ENCODE peak calls at places on chromosomes 16 and 17, in five cellular contexts. E is HuH-7, Q is Daoy, U is AG09309, T is upper lobe of right lung. O is an unnamed sample.
A peak's percentile ranks its signal among the peaks of the same experiment; 100 is the strongest.

GRCh38 chr16:3879258-3879886 is 1.1 kb downstream of the CREBBP start:
- DNase-seq in E (peak; percentile 39), Q (peak; percentile 11), U (no peak), T (peak; percentile 77), O (no peak)

GRCh38 chr16:4968879-4969278 is 10.7 kb downstream of the SEC14L5 start:
- DNase-seq in E (no peak), Q (no peak), U (no peak), T (no peak), O (no peak)

GRCh38 chr16:10693889-10694288 is 841 bp downstream of the TEKT5 start:
- DNase-seq in E (no peak), Q (no peak), U (no peak), T (no peak), O (no peak)

GRCh38 chr17:9144502-9145233 is 123.4 kb downstream of the NTN1 start:
- DNase-seq in E (no peak), Q (no peak), U (no peak), T (no peak), O (no peak)

GRCh38 chr16:76226011-76226410 is 51.2 kb upstream of the CNTNAP4 start:
- DNase-seq in E (no peak), Q (peak; percentile 38), U (no peak), T (no peak), O (no peak)

GRCh38 chr17:81044764-81045589 is 10.0 kb downstream of the BAIAP2 start:
- DNase-seq in E (no peak), Q (peak; percentile 79), U (no peak), T (peak; percentile 87), O (peak; percentile 45)

GRCh38 chr17:82647593-82648164 is 565 bp downstream of the WDR45B start:
- DNase-seq in E (peak; percentile 54), Q (peak; percentile 41), U (no peak), T (peak; percentile 80), O (no peak)

GRCh38 chr17:75531724-75532090 is 6.2 kb downstream of the LLGL2 start:
- DNase-seq in E (no peak), Q (no peak), U (no peak), T (peak; percentile 78), O (no peak)

GRCh38 chr17:81386646-81387234 is 8.5 kb upstream of the BAHCC1 start:
- DNase-seq in E (no peak), Q (no peak), U (no peak), T (peak; percentile 85), O (no peak)

GRCh38 chr17:72152392-72152727 is 31.5 kb downstream of the SOX9 start:
- DNase-seq in E (no peak), Q (no peak), U (no peak), T (no peak), O (no peak)

GRCh38 chr16:8935989-8936388 is 27.7 kb downstream of the USP7 start:
- DNase-seq in E (no peak), Q (no peak), U (no peak), T (no peak), O (no peak)

GRCh38 chr17:31321481-31321880 is at the start of gene EVI2A:
- DNase-seq in E (no peak), Q (peak; percentile 84), U (peak; percentile 57), T (no peak), O (no peak)

GRCh38 chr17:16465861-16466338 is 26.1 kb downstream of the LRRC75A start:
- DNase-seq in E (peak; percentile 46), Q (no peak), U (no peak), T (no peak), O (no peak)

GRCh38 chr16:66904846-66905632 is 13.6 kb downstream of the CDH16 start:
- DNase-seq in E (no peak), Q (no peak), U (no peak), T (no peak), O (no peak)

GRCh38 chr16:12958366-12958765 is 57.0 kb downstream of the SHISA9 start:
- DNase-seq in E (no peak), Q (no peak), U (no peak), T (no peak), O (no peak)

GRCh38 chr17:9900019-9900594 is 5.0 kb downstream of the RCVRN start:
- DNase-seq in E (no peak), Q (no peak), U (no peak), T (no peak), O (no peak)

GRCh38 chr17:75832652-75833400 is 11.4 kb downstream of the UNC13D start:
- DNase-seq in E (no peak), Q (no peak), U (no peak), T (no peak), O (no peak)

GRCh38 chr16:84766978-84767773 is 52.6 kb upstream of the CRISPLD2 start:
- DNase-seq in E (no peak), Q (no peak), U (no peak), T (no peak), O (no peak)

GRCh38 chr17:8696951-8697745 is 47.5 kb downstream of the CCDC42 start:
- DNase-seq in E (no peak), Q (no peak), U (no peak), T (no peak), O (no peak)

GRCh38 chr16:74865922-74866598 is 91.4 kb upstream of the FA2H start:
- DNase-seq in E (no peak), Q (no peak), U (peak; percentile 11), T (no peak), O (no peak)

GRCh38 chr17:17056167-17056562 is 13.9 kb downstream of the MPRIP start:
- DNase-seq in E (no peak), Q (no peak), U (no peak), T (peak; percentile 66), O (no peak)

GRCh38 chr17:3005696-3006095 is 57.7 kb downstream of the OR1D5 start:
- DNase-seq in E (no peak), Q (no peak), U (no peak), T (no peak), O (no peak)

GRCh38 chr17:54745239-54745638 is 155.4 kb upstream of the TOM1L1 start:
- DNase-seq in E (no peak), Q (no peak), U (no peak), T (no peak), O (no peak)

GRCh38 chr17:42979511-42980273 is at the start of gene PTGES3L:
- DNase-seq in E (peak; percentile 79), Q (peak; percentile 64), U (no peak), T (no peak), O (peak; percentile 48)

GRCh38 chr16:7839568-7839967 is 506.9 kb downstream of the RBFOX1 start:
- DNase-seq in E (no peak), Q (no peak), U (no peak), T (no peak), O (no peak)

GRCh38 chr17:50845260-50846147 is 10.1 kb downstream of the WFIKKN2 start:
- DNase-seq in E (no peak), Q (no peak), U (no peak), T (no peak), O (no peak)

GRCh38 chr17:34556384-34556783 is 23.0 kb upstream of the TMEM132E start:
- DNase-seq in E (no peak), Q (peak; percentile 21), U (no peak), T (no peak), O (no peak)

GRCh38 chr16:80731915-80732314 is 72.5 kb downstream of the CDYL2 start:
- DNase-seq in E (no peak), Q (no peak), U (no peak), T (no peak), O (no peak)

GRCh38 chr17:69492410-69493071 is 78.0 kb downstream of the MAP2K6 start:
- DNase-seq in E (no peak), Q (peak; percentile 75), U (no peak), T (no peak), O (peak; percentile 72)

GRCh38 chr16:2090819-2091721 is 43.3 kb downstream of the TSC2 start:
- DNase-seq in E (no peak), Q (no peak), U (no peak), T (peak; percentile 92), O (peak; percentile 66)

GRCh38 chr17:77247048-77247541 is 106.3 kb downstream of the SEC14L1 start:
- DNase-seq in E (peak; percentile 96), Q (peak; percentile 85), U (no peak), T (peak; percentile 94), O (peak; percentile 82)

GRCh38 chr16:17173134-17173729 is 297.5 kb downstream of the XYLT1 start:
- DNase-seq in E (peak; percentile 7), Q (no peak), U (peak; percentile 53), T (peak; percentile 67), O (no peak)

GRCh38 chr17:77498056-77498785 is 357.5 kb downstream of the SEC14L1 start:
- DNase-seq in E (no peak), Q (no peak), U (no peak), T (peak; percentile 56), O (no peak)